ENCODE peak calls at places on chromosomes 1 and 21, in six cellular contexts. K, U, V, P, F and C are unnamed samples.

GRCh38 chr21:37450385-37451044 is 83.9 kb downstream of the DYRK1A start:
- DNase-seq in K (no peak), U (no peak), V (no peak), P (peak), F (no peak), C (no peak)

GRCh38 chr1:162688521-162688920 is 56.3 kb downstream of the DDR2 start:
- DNase-seq in K (no peak), U (no peak), V (no peak), P (no peak), F (no peak), C (no peak)

GRCh38 chr1:197914510-197914909 is 2.7 kb upstream of the LHX9 start:
- DNase-seq in K (no peak), U (no peak), V (no peak), P (no peak), F (no peak), C (no peak)

GRCh38 chr1:1964811-1965210 is 38.8 kb downstream of the CFAP74 start:
- DNase-seq in K (no peak), U (no peak), V (no peak), P (no peak), F (no peak), C (no peak)

GRCh38 chr1:25698252-25698651 is 81.7 kb downstream of the MAN1C1 start:
- DNase-seq in K (peak), U (no peak), V (peak), P (no peak), F (no peak), C (no peak)

GRCh38 chr21:34700605-34701004 is 31.8 kb downstream of the CLIC6 start:
- DNase-seq in K (no peak), U (no peak), V (peak), P (no peak), F (no peak), C (no peak)

GRCh38 chr1:186643600-186643999 is 36.6 kb downstream of the PTGS2 start:
- DNase-seq in K (no peak), U (no peak), V (no peak), P (peak), F (no peak), C (no peak)

GRCh38 chr1:92736395-92736794 is 48.5 kb downstream of the EVI5 start:
- DNase-seq in K (no peak), U (no peak), V (no peak), P (peak), F (no peak), C (no peak)

GRCh38 chr1:206742702-206743383 is 27.7 kb upstream of the IL19 start:
- DNase-seq in K (no peak), U (no peak), V (no peak), P (no peak), F (no peak), C (no peak)

GRCh38 chr1:210692796-210693195 is 364.1 kb downstream of the HHAT start:
- DNase-seq in K (no peak), U (no peak), V (no peak), P (no peak), F (no peak), C (no peak)

GRCh38 chr1:18809953-18810899 is 49.2 kb downstream of the TAS1R2 start:
- DNase-seq in K (no peak), U (no peak), V (no peak), P (no peak), F (no peak), C (no peak)

GRCh38 chr1:24189528-24189927 is 2.4 kb upstream of the IFNLR1 start:
- DNase-seq in K (peak), U (no peak), V (no peak), P (no peak), F (no peak), C (no peak)

GRCh38 chr1:211735208-211736170 is 60.1 kb upstream of the NEK2 start:
- DNase-seq in K (peak), U (peak), V (no peak), P (peak), F (peak), C (peak)

GRCh38 chr1:115340879-115341278 is 2.8 kb upstream of the NGF start:
- DNase-seq in K (no peak), U (no peak), V (peak), P (no peak), F (no peak), C (no peak)

GRCh38 chr1:48870596-48870995 is 93.9 kb upstream of the BEND5 start:
- DNase-seq in K (no peak), U (no peak), V (no peak), P (peak), F (no peak), C (no peak)

GRCh38 chr1:94209425-94209824 is 28.0 kb downstream of the ARHGAP29 start:
- DNase-seq in K (no peak), U (no peak), V (no peak), P (peak), F (no peak), C (no peak)

GRCh38 chr1:4306559-4307467 is 347.6 kb upstream of the AJAP1 start:
- DNase-seq in K (no peak), U (peak), V (peak), P (no peak), F (no peak), C (no peak)
- H3K4me3 ChIP-seq in K (no peak), U (no peak), V (no peak), P (no peak), F (no peak), C (no peak)

GRCh38 chr1:183918589-183918988 is 113.7 kb downstream of the RGL1 start:
- DNase-seq in K (no peak), U (no peak), V (no peak), P (no peak), F (no peak), C (no peak)

GRCh38 chr1:183913556-183913955 is 108.6 kb downstream of the RGL1 start:
- DNase-seq in K (no peak), U (no peak), V (no peak), P (peak), F (no peak), C (no peak)

GRCh38 chr1:183914283-183914682 is 109.4 kb downstream of the RGL1 start:
- DNase-seq in K (no peak), U (no peak), V (no peak), P (peak), F (no peak), C (no peak)

GRCh38 chr1:183914891-183915290 is 110.0 kb downstream of the RGL1 start:
- DNase-seq in K (no peak), U (no peak), V (no peak), P (no peak), F (no peak), C (no peak)

DNA sequence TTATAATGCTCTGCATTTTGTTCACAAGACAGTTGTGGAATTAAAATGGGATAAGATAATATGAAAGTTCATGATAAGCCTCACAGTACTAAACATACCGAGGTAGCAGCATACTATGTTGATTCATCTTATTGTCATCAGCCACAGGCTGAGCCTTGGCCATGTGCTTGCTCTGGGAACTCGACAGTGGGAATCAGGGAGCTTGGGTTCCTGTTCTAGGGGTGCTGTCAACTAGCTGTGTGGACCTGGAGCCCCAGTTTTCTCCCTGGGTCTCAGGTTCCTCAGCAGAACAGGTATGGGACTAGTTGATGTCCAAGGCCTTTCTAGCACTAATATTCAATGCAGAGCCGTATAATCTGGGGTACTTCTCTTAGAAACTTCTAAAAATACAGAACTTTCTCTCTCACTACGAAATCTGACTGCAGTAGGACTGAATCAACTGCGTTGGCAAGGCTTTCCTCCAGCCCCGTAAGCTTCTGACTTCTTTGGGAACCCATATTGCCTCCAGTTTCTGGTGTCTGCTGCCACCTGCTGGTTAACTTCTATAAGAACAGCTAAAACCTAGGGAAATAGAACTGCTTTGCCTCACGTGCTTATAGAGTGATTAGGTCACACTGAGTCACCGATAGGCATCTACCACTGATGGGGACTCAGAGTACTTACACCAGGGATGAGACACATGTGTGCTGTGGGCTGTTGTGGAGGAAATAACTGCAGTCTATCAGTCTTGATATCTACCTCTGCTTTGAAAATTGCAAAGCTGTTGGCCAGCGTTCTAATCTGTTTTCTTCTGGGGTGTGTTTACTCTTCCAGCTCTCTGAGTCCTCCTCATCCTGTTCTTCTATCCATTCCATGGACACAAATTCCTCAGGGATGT is 111.0 kb downstream of the RGL1 start:
- DNase-seq in K (peak), U (no peak), V (peak), P (peak), F (peak), C (peak)
- H3K4me3 ChIP-seq in K (no peak), U (no peak), V (no peak), P (no peak), F (no peak), C (no peak)

GRCh38 chr1:214604543-214604942 is 1.5 kb downstream of the CENPF start:
- DNase-seq in K (no peak), U (no peak), V (no peak), P (peak), F (no peak), C (no peak)
- H3K4me3 ChIP-seq in K (no peak), U (no peak), V (no peak), P (peak), F (peak), C (no peak)

GRCh38 chr1:160400646-160401486 is 502 bp downstream of the VANGL2 start:
- DNase-seq in K (no peak), U (no peak), V (peak), P (no peak), F (no peak), C (no peak)
- H3K4me3 ChIP-seq in K (peak), U (peak), V (peak), P (peak), F (peak), C (peak)